ENCODE peak calls at places on chromosomes 2 and 18, in six cellular contexts. V is heart right ventricle, J is neural progenitor cell, I is adipocyte, K is small intestine, R is IMR-90. W is an unnamed sample.

GRCh38 chr2:138503087-138503442 is 1.5 kb downstream of the SPOPL start:
- DNase-seq in V (no peak), J (no peak), I (no peak), K (peak; percentile 25), R (no peak), W (no peak)

GRCh38 chr18:56888978-56889377 is 237.8 kb downstream of the WDR7 start:
- DNase-seq in V (no peak), J (no peak), I (no peak), K (no peak), R (no peak), W (no peak)

GRCh38 chr2:175742367-175742766 is 259.7 kb downstream of the LNPK start:
- DNase-seq in V (no peak), J (no peak), I (peak; percentile 59), K (no peak), R (peak; percentile 55), W (no peak)

GRCh38 chr2:99425022-99425421 is 64.8 kb downstream of the REV1 start:
- DNase-seq in V (no peak), J (no peak), I (peak; percentile 58), K (no peak), R (peak; percentile 86), W (no peak)

GRCh38 chr2:18118703-18119102 is 240.2 kb downstream of the KCNS3 start:
- DNase-seq in V (no peak), J (no peak), I (peak; percentile 59), K (peak; percentile 2), R (peak; percentile 36), W (no peak)

GRCh38 chr2:19131871-19132270 is 226.6 kb downstream of the OSR1 start:
- DNase-seq in V (no peak), J (no peak), I (no peak), K (no peak), R (no peak), W (no peak)

GRCh38 chr2:65545818-65546217 is 113.4 kb upstream of the SPRED2 start:
- DNase-seq in V (no peak), J (no peak), I (no peak), K (peak; percentile 78), R (peak; percentile 10), W (no peak)

GRCh38 chr2:106638043-106638442 is 150.9 kb downstream of the CD8B2 start:
- DNase-seq in V (no peak), J (peak; percentile 28), I (peak; percentile 77), K (peak; percentile 15), R (peak; percentile 1), W (no peak)

GRCh38 chr2:227513113-227513512 is 41.2 kb downstream of the AGFG1 start:
- DNase-seq in V (no peak), J (no peak), I (no peak), K (no peak), R (peak; percentile 39), W (no peak)

GRCh38 chr2:231369580-231370428 is 25.7 kb upstream of the B3GNT7 start:
- DNase-seq in V (peak; percentile 71), J (no peak), I (no peak), K (no peak), R (no peak), W (no peak)

GRCh38 chr18:55751476-55751875 is 163.5 kb upstream of the TCF4 start:
- DNase-seq in V (no peak), J (no peak), I (no peak), K (no peak), R (no peak), W (no peak)

GRCh38 chr2:236507393-236508085 is 62.1 kb upstream of the ACKR3 start:
- DNase-seq in V (peak; percentile 47), J (peak; percentile 87), I (peak; percentile 36), K (no peak), R (no peak), W (peak; percentile 41)

GRCh38 chr2:26754972-26755670 is 9.0 kb upstream of the SLC35F6 start:
- DNase-seq in V (no peak), J (peak; percentile 60), I (no peak), K (no peak), R (no peak), W (no peak)

GRCh38 chr2:71685073-71685848 is 231.9 kb downstream of the DYSF start:
- DNase-seq in V (no peak), J (peak; percentile 35), I (no peak), K (no peak), R (no peak), W (peak; percentile 91)

GRCh38 chr2:132991464-132992045 is 321.6 kb upstream of the LYPD1 start:
- DNase-seq in V (no peak), J (no peak), I (no peak), K (peak; percentile 72), R (no peak), W (no peak)

GRCh38 chr18:56124186-56124585 is 514.2 kb downstream of the TXNL1 start:
- DNase-seq in V (no peak), J (no peak), I (peak; percentile 66), K (no peak), R (peak; percentile 90), W (no peak)

GRCh38 chr2:89851583-89851905 is 1160.1 kb downstream of the RPIA start:
- DNase-seq in V (no peak), J (no peak), I (no peak), K (no peak), R (no peak), W (no peak)
- H3K4me3 ChIP-seq in V (no peak overlapping the region), J (no peak overlapping the region), I (no peak overlapping the region), K (no peak overlapping the region), R (no peak overlapping the region), W (no peak overlapping the region)

GRCh38 chr2:16073471-16073870 is 133.1 kb downstream of the MYCN start:
- DNase-seq in V (no peak), J (no peak), I (no peak), K (no peak), R (no peak), W (no peak)
- H3K4me1 ChIP-seq in V (no peaks in the 10 kb centered on the region), J (peaks cover 19% of the 10 kb centered on the region), I (no peaks in the 10 kb centered on the region), K (no peaks in the 10 kb centered on the region), R (no peaks in the 10 kb centered on the region), W (no peaks in the 10 kb centered on the region)

DNA sequence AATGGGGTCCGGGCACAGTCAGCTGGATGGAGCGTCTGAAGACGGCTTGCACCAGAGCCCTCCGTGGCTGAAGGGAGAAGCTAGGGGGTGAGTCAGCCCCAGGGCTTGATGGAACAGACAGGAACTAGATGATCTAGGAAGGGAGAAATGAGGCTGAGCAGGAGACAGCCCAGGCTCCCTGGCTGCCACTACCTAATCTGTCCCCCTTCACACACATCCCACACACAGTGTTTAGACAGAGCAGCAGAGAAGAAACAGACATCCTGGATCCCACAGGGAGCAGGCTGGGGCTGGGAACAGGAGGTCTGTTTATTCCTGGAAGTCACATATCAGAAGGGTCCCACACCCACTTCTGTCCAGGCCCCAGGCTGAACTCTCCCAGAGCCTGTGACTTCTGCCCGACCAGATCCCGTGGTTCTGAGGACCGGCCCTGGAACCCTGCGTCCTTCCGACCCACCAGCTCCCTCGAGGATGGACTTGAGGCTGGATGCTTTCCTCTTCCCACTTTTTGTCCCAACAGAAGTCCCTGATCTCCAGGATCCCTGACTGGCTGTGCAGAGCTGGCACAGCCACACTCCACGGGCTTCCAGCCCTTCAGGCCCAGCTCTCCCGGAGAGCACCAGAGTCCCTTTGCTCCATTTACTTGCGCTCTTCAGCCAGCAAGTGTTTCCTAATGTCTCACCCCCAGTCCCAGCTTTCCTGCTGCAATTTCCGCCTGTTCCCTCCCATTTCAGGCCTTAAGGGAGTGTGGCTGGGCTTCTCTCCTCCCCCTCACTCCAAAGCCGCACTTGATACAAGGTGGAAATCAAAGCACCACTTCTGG is 1.5 kb upstream of the GPBAR1 start:
- DNase-seq in V (peak; percentile 67), J (no peak), I (peak; percentile 64), K (no peak), R (peak; percentile 85), W (peak; percentile 60)
- H3K4me3 ChIP-seq in V (peak overlapping the region; percentile 26), J (no peak overlapping the region), I (peak overlapping the region; percentile 43), K (no peak overlapping the region), R (no peak overlapping the region), W (peak overlapping the region; percentile 18)

GRCh38 chr2:160324917-160325316 is 124.8 kb upstream of the ITGB6 start:
- DNase-seq in V (no peak), J (no peak), I (no peak), K (no peak), R (no peak), W (no peak)

GRCh38 chr2:160321025-160321424 is 121.0 kb upstream of the ITGB6 start:
- DNase-seq in V (no peak), J (no peak), I (no peak), K (peak; percentile 64), R (no peak), W (no peak)

GRCh38 chr2:160324161-160324768 is 124.2 kb upstream of the ITGB6 start:
- DNase-seq in V (peak; percentile 51), J (peak; percentile 49), I (peak; percentile 72), K (peak; percentile 54), R (peak; percentile 70), W (peak; percentile 64)

GRCh38 chr2:160319700-160320099 is 119.6 kb upstream of the ITGB6 start:
- DNase-seq in V (no peak), J (no peak), I (no peak), K (no peak), R (no peak), W (no peak)

DNA sequence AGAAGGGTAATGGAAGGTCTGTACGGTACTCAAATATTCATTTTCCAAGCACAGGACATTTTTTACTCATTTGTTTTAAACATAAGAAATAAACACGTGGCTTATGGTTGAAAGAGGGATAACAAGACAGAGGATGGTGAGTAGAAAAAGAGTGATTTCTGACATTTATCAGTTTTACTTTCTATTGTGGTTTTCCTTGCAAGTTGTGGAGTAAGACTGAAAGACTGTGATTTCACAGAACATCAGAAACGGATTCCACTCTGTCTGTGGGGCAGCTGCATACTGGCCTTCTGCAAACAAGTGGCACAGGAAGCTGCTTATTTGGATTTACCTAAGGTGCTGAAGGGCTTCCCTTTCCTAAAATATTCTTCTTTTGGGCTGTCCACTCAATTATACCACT is 122.2 kb upstream of the ITGB6 start:
- DNase-seq in V (no peak), J (no peak), I (no peak), K (no peak), R (no peak), W (no peak)
- H3K4me1 ChIP-seq in V (peaks cover 3% of the 10 kb centered on the region), J (peaks cover 44% of the 10 kb centered on the region), I (peaks cover 36% of the 10 kb centered on the region), K (no peaks in the 10 kb centered on the region), R (peaks cover 13% of the 10 kb centered on the region), W (peaks cover 45% of the 10 kb centered on the region)

GRCh38 chr18:4455113-4455811 is at the start of gene DLGAP1:
- DNase-seq in V (peak; percentile 29), J (peak; percentile 95), I (no peak), K (peak; percentile 5), R (no peak), W (peak; percentile 73)
- H3K4me3 ChIP-seq in V (peak within 1 kb of the TSS; percentile 47), J (peak within 1 kb of the TSS; percentile 82), I (peak within 1 kb of the TSS; percentile 65), K (peak within 1 kb of the TSS; percentile 43), R (no peak within 1 kb of the TSS), W (peak within 1 kb of the TSS; percentile 53)

GRCh38 chr2:20446280-20446916 is 476 bp upstream of the RHOB start:
- DNase-seq in V (peak; percentile 21), J (peak; percentile 11), I (no peak), K (no peak), R (no peak), W (no peak)
- H3K4me1 ChIP-seq in V (peaks cover 8% of the 10 kb centered on the region), J (peaks cover 39% of the 10 kb centered on the region), I (peaks cover 43% of the 10 kb centered on the region), K (no peaks in the 10 kb centered on the region), R (peaks cover 14% of the 10 kb centered on the region), W (peaks cover 19% of the 10 kb centered on the region)

GRCh38 chr2:238161291-238162051 is 2.7 kb downstream of the ERFE start:
- DNase-seq in V (no peak), J (no peak), I (no peak), K (no peak), R (no peak), W (peak; percentile 49)

GRCh38 chr2:238158018-238158806 is 558 bp upstream of the ERFE start:
- DNase-seq in V (no peak), J (no peak), I (no peak), K (no peak), R (no peak), W (peak; percentile 17)

GRCh38 chr2:238160206-238161129 is 1.7 kb downstream of the ERFE start:
- DNase-seq in V (peak; percentile 14), J (peak; percentile 62), I (no peak), K (no peak), R (peak; percentile 59), W (peak; percentile 17)

GRCh38 chr2:238158807-238159539 is at the start of gene ERFE:
- DNase-seq in V (peak; percentile 43), J (peak; percentile 88), I (peak; percentile 84), K (no peak), R (peak; percentile 33), W (peak; percentile 77)

GRCh38 chr2:238159676-238160205 is 971 bp downstream of the ERFE start:
- DNase-seq in V (peak; percentile 16), J (no peak), I (no peak), K (no peak), R (no peak), W (peak; percentile 17)
- H3K4me3 ChIP-seq in V (no peak overlapping the region), J (peak overlapping the region; percentile 44), I (peak overlapping the region; percentile 70), K (no peak overlapping the region), R (peak overlapping the region; percentile 44), W (no peak overlapping the region)

W was measured in psoas muscle.